ENCODE peak calls at places on chromosomes 4 and X, in six cellular contexts. S, V, X, M, E and K are unnamed samples.

GRCh38 chrX:11967986-11968385 is 170.3 kb upstream of the FRMPD4 start:
- DNase-seq in X (no peak), V (peak; percentile 44), S (peak; percentile 58), M (no peak), E (no peak), K (no peak)

GRCh38 chrX:142250502-142250901 is 45.4 kb upstream of the MAGEC2 start:
- DNase-seq in M (no peak), S (peak; percentile 6), E (no peak), X (no peak), V (peak; percentile 52), K (peak; percentile 81)

GRCh38 chrX:66632473-66632872 is 6.4 kb downstream of the EDA2R start:
- DNase-seq in M (no peak), E (no peak), X (no peak), V (peak; percentile 21), S (no peak), K (no peak)

GRCh38 chr4:38523524-38524448 is 140.2 kb upstream of the KLF3 start:
- DNase-seq in S (no peak), V (peak; percentile 9), X (no peak), E (no peak), M (no peak), K (peak; percentile 21)

GRCh38 chr4:148044889-148045352 is 313.0 kb downstream of the ARHGAP10 start:
- DNase-seq in X (no peak), E (no peak), S (no peak), V (no peak), M (no peak), K (no peak)

GRCh38 chrX:81301877-81302276 is 100.0 kb downstream of the SH3BGRL start:
- DNase-seq in S (peak; percentile 55), V (peak; percentile 48), E (no peak), X (no peak), M (no peak), K (no peak)

GRCh38 chr4:174746710-174747109 is 82.3 kb downstream of the GLRA3 start:
- DNase-seq in X (no peak), M (no peak), E (no peak), V (no peak), S (no peak), K (no peak)

GRCh38 chr4:60422440-60422839 is 777.7 kb upstream of the ADGRL3 start:
- DNase-seq in X (no peak), V (no peak), M (no peak), S (peak; percentile 38), E (no peak), K (no peak)

GRCh38 chrX:9786839-9787635 is 808 bp downstream of the SHROOM2 start:
- DNase-seq in S (peak; percentile 46), V (no peak), X (peak; percentile 56), M (no peak), E (peak; percentile 18), K (no peak)
- TF ChIP-seq EZH2 in S (no peak), V (no peak), X (no peak), M (no peak), E (no peak), K (no peak)

DNA sequence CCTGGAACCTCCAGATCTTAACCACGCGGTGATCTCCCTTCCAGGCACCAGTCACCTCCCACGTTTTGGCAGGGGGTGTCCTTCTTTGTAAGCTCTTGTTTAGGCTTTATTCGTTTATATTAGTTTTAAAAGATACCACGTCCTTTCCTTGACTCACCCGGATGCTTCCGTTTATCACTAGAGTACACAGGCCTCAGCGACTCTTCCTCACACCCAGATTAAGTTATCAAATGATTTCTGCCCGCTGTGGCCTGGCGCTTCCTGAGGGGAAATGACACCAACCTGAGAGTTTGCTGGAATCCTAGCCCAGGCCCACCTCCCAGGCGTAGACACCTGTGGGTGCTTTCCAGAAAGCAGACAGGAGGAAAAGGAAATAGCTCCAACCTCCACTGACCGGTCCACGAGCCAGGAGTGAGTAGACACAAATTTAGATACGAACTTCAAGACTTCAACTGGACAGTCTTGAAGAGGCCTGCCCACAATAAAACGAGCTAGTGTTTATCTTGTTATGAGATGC is 756 bp upstream of the ADAMTS3 start:
- DNase-seq in X (no peak), S (peak; percentile 43), V (no peak), E (no peak), M (no peak), K (no peak)
- H2AFZ ChIP-seq in X (peak overlapping the region; percentile 87), S (peak overlapping the region; percentile 98), V (peak overlapping the region; percentile 96), E (peak overlapping the region; percentile 14), M (no peak overlapping the region), K (no peak overlapping the region)

DNA sequence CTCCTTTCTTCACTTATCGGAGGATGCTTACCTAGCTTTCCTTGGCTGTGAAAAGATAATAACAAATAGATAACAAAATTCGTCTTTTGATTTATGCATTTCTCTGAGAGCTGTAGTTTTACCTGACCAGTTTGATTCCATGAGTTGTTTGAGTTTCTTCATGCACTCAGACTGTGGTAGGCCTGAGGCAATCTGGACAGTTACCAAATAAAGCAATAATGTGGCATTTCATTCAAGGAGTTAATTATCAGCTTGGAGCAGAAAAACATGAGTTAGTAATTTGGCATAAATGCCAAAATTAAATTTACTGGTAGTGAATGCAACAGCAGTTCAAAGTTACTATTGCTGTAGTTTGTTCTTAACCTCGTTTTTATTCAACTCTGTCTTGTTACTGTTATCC is 53.5 kb downstream of the FABP2 start:
- DNase-seq in S (no peak), M (no peak), X (no peak), V (peak; percentile 27), E (no peak), K (no peak)
- TF ChIP-seq EZH2 in S (no peak), M (no peak), X (no peak), V (no peak), E (no peak), K (no peak)

GRCh38 chrX:19342331-19342906 is 1.3 kb upstream of the PDHA1 start:
- DNase-seq in S (peak; percentile 7), V (no peak), E (peak; percentile 28), X (peak; percentile 24), M (no peak), K (no peak)
- H2AFZ ChIP-seq in S (no peak overlapping the region), V (peak overlapping the region; percentile 83), E (no peak overlapping the region), X (no peak overlapping the region), M (peak overlapping the region; percentile 16), K (no peak overlapping the region)

GRCh38 chr4:41478518-41478917 is 59.4 kb upstream of the LIMCH1 start:
- DNase-seq in M (no peak), E (no peak), V (no peak), S (no peak), X (no peak), K (no peak)
- TF ChIP-seq EZH2 in M (no peak), E (no peak), V (no peak), S (no peak), X (no peak), K (no peak)

DNA sequence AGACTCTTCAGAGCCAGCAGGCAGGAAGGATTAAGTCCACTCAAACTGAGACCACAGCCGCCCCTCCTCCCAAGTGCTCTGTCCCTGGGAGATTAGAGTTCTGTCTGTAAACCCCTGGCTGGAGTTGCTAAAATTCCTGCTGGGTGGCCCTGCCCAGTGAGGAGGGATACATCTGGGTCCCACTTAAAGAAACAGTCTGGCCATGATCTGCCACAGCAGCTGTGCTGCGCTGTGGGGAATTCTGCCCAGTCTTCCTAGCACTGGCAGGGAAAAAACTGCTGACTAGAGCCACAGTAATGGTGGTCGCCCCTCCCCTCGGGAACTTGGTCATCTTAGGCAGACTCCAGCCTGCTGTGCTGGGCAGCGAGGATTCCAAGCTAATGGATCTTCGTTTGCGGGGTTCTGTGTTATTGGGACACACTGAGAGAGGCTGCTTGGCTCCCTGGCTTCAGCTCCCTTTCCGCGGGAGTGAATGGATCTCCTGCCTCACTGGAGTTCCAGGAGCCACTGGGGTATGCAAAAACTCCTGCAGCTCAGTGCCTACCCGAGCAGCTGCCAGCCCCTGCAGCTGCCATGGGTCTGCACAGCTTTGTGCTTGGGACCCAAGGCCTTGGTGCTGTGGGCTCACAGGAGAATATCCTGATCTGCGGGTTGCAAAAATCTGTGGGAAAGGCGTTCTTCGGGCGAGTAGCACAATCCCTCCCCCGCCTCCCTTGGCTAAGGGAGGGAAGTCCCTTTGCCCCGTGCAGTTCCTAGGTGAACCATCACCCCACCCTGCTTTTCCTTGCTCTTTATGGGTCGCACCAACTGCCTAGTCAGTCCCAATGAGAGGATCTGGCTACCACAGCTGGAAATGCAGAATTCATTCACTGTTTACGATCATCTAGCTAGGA is 15.7 kb downstream of the ZXDB start:
- DNase-seq in M (no peak), V (no peak), E (no peak), X (peak; percentile 13), S (no peak), K (no peak)
- H2AFZ ChIP-seq in M (no peak overlapping the region), V (no peak overlapping the region), E (no peak overlapping the region), X (no peak overlapping the region), S (no peak overlapping the region), K (no peak overlapping the region)

DNA sequence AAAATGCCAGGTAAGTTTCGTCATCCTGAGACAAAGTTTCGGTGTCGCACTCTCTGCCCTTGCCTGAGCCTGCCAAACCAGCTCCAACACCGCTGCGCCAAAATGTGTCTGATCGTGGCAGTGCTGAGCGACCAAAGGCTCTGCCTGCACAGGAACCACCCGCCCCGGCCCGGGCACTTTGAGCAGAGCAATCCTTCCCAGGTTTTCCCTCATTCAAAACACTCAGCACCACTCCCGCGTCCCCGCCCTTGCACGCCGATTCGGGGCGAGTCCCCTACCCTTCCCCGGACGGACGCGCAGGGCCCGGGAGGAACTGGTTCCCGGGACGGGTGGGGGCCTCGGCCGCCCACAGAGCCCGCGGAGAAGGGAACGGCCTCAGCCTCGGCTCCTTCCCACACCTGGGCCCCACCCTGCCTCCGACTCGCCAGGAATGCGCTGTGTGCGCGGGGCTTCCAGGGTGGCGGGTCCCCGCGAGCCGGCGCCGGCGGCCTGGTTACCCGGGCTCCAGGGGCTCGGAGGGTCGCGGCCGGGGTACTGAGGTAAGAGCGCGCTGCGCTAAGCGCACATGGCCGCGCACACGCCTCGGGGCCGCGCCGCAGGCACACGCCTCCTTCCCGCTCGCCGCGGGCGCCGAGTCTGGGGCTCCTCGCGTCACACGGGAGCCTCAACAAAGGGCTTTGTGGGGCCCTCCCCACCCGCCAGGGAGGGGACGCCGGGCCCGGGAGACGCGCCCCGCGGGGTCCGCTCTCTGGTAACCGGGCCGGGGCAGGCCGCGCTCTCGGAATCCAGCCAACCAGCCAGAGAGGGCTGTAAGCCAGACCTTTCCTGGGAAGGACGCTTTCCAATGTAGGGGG is at the start of gene C4orf36:
- DNase-seq in V (peak; percentile 92), S (peak; percentile 81), E (peak; percentile 45), M (peak; percentile 66), X (peak; percentile 77), K (peak; percentile 66)
- TF ChIP-seq EZH2 in V (no peak), S (no peak), E (no peak), M (no peak), X (no peak), K (no peak)

GRCh38 chrX:56782362-56782761 is 53.3 kb downstream of the NBDY start:
- DNase-seq in X (no peak), S (no peak), V (no peak), M (no peak), E (no peak), K (no peak)

GRCh38 chrX:56783450-56783831 is 54.4 kb downstream of the NBDY start:
- DNase-seq in S (no peak), M (no peak), V (peak; percentile 63), E (no peak), X (no peak), K (no peak)

GRCh38 chrX:56783996-56784620 is 55.1 kb downstream of the NBDY start:
- DNase-seq in V (no peak), S (no peak), M (no peak), X (no peak), E (no peak), K (no peak)

GRCh38 chrX:56784666-56785065 is 55.6 kb downstream of the NBDY start:
- DNase-seq in V (no peak), S (no peak), X (no peak), E (no peak), M (no peak), K (no peak)

GRCh38 chrX:56782791-56783449 is 53.9 kb downstream of the NBDY start:
- DNase-seq in X (no peak), V (no peak), S (no peak), M (no peak), E (no peak), K (no peak)
- H2AFZ ChIP-seq in X (no peak overlapping the region), V (peak overlapping the region; percentile 71), S (no peak overlapping the region), M (no peak overlapping the region), E (peak overlapping the region; percentile 46), K (peak overlapping the region; percentile 59)